ENCODE peak calls at places on chromosomes 4 and X, in six cellular contexts. X is SK-N-SH, V is GM23248, Q is PC-3, N is neural progenitor cell, F is MM.1S. U is an unnamed sample. For H3F3A, the result is how much of the 10 kb centered on the place peaks cover.

GRCh38 chr4:143489116-143489515 is 24.4 kb upstream of the SMARCA5 start:
- DNase-seq in X (no peak), V (peak), Q (no peak), N (no peak), F (no peak), U (no peak)

GRCh38 chrX:53678667-53679066 is 7.9 kb downstream of the HUWE1 start:
- DNase-seq in X (no peak), V (peak), Q (peak), N (peak), F (no peak), U (peak)

GRCh38 chr4:77921701-77922100 is 59.1 kb downstream of the MRPL1 start:
- DNase-seq in X (no peak), V (peak), Q (peak), N (no peak), F (no peak), U (no peak)

GRCh38 chr4:61938250-61938846 is 738.2 kb downstream of the ADGRL3 start:
- DNase-seq in X (peak), V (no peak), Q (no peak), N (no peak), F (no peak), U (peak)

GRCh38 chr4:10403633-10404445 is 53.4 kb downstream of the ZNF518B start:
- DNase-seq in X (peak), V (peak), Q (peak), N (peak), F (peak), U (peak)

GRCh38 chr4:40548256-40548655 is 81.4 kb downstream of the RBM47 start:
- DNase-seq in X (no peak), V (peak), Q (no peak), N (no peak), F (no peak), U (no peak)

GRCh38 chr4:66187175-66187720 is 517.0 kb upstream of the EPHA5 start:
- DNase-seq in X (no peak), V (no peak), Q (no peak), N (no peak), F (no peak), U (no peak)

GRCh38 chrX:119667111-119667928 is 25.6 kb downstream of the SEPTIN6 start:
- DNase-seq in X (peak), V (no peak), Q (no peak), N (no peak), F (no peak), U (no peak)

GRCh38 chrX:29858714-29859113 is 356.6 kb upstream of the MAGEB2 start:
- DNase-seq in X (no peak), V (peak), Q (peak), N (no peak), F (no peak), U (no peak)

GRCh38 chr4:6008092-6008551 is 10.1 kb downstream of the C4orf50 start:
- DNase-seq in X (no peak), V (no peak), Q (no peak), N (peak), F (no peak), U (peak)

GRCh38 chr4:135354876-135355275 is 1153.3 kb upstream of the PABPC4L start:
- DNase-seq in X (no peak), V (no peak), Q (no peak), N (no peak), F (no peak), U (no peak)

GRCh38 chr4:110636231-110636676 is 13.4 kb upstream of the PITX2 start:
- DNase-seq in X (no peak), V (no peak), Q (no peak), N (peak), F (no peak), U (peak)

GRCh38 chrX:5113128-5113527 is 1115.5 kb downstream of the NLGN4X start:
- DNase-seq in X (no peak), V (no peak), Q (peak), N (peak), F (peak), U (peak)

GRCh38 chr4:8765084-8765483 is 106.6 kb downstream of the HMX1 start:
- DNase-seq in X (no peak), V (no peak), Q (no peak), N (no peak), F (no peak), U (no peak)

GRCh38 chrX:105822138-105823091 is at the start of gene NRK:
- DNase-seq in X (peak), V (no peak), Q (no peak), N (peak), F (no peak), U (peak)

GRCh38 chrX:7146703-7147430 is 645 bp upstream of the STS start:
- DNase-seq in X (no peak), V (peak), Q (no peak), N (no peak), F (peak), U (no peak)

GRCh38 chr4:63370997-63371396 is 1038.3 kb downstream of the TECRL start:
- DNase-seq in X (no peak), V (no peak), Q (no peak), N (no peak), F (no peak), U (peak)

GRCh38 chrX:133415276-133416105 is at the start of gene GPC4:
- DNase-seq in X (peak), V (peak), Q (peak), N (peak), F (peak), U (peak)

GRCh38 chr4:139208404-139208945 is 31.5 kb upstream of the ELF2 start:
- DNase-seq in X (no peak), V (peak), Q (no peak), N (no peak), F (peak), U (no peak)

GRCh38 chrX:150845091-150845490 is 53.4 kb downstream of the CD99L2 start:
- DNase-seq in X (no peak), V (no peak), Q (no peak), N (no peak), F (no peak), U (no peak)

GRCh38 chr4:73944061-73944875 is 37.6 kb downstream of the PF4 start:
- DNase-seq in X (peak), V (peak), Q (no peak), N (peak), F (no peak), U (peak)

GRCh38 chr4:174934360-174934759 is 16.2 kb downstream of the ADAM29 start:
- DNase-seq in X (no peak), V (no peak), Q (no peak), N (no peak), F (no peak), U (no peak)

GRCh38 chr4:46931981-46932380 is 22.9 kb upstream of the COX7B2 start:
- DNase-seq in X (no peak), V (peak), Q (peak), N (peak), F (peak), U (peak)

GRCh38 chrX:108070891-108071290 is 20.5 kb downstream of the PSMD10 start:
- DNase-seq in X (no peak), V (peak), Q (peak), N (no peak), F (no peak), U (no peak)

GRCh38 chr4:153259679-153260078 is 55.4 kb downstream of the TRIM2 start:
- DNase-seq in X (no peak), V (no peak), Q (no peak), N (no peak), F (no peak), U (peak)

GRCh38 chr4:94350095-94350494 is 7.5 kb upstream of the HPGDS start:
- DNase-seq in X (no peak), V (no peak), Q (no peak), N (no peak), F (no peak), U (no peak)

GRCh38 chr4:147136308-147136707 is 190.6 kb upstream of the TTC29 start:
- DNase-seq in X (no peak), V (no peak), Q (no peak), N (no peak), F (no peak), U (no peak)

GRCh38 chr4:147780137-147780777 is 48.4 kb downstream of the ARHGAP10 start:
- DNase-seq in X (no peak), V (no peak), Q (no peak), N (no peak), F (peak), U (no peak)

GRCh38 chr4:140049024-140049923 is 104.7 kb downstream of the MAML3 start:
- DNase-seq in X (peak), V (peak), Q (peak), N (peak), F (no peak), U (peak)

GRCh38 chr4:120948382-120948781 is 25.9 kb upstream of the PRDM5 start:
- DNase-seq in X (no peak), V (no peak), Q (peak), N (no peak), F (no peak), U (no peak)

GRCh38 chrX:69387559-69388487 is 116.3 kb upstream of the NALF2 start:
- DNase-seq in X (peak), V (peak), Q (peak), N (peak), F (peak), U (peak)

GRCh38 chr4:93791570-93792195 is 36.9 kb upstream of the ATOH1 start:
- DNase-seq in X (peak), V (peak), Q (peak), N (peak), F (peak), U (peak)

GRCh38 chrX:31012509-31013025 is 59.3 kb downstream of the FTHL17 start:
- DNase-seq in X (no peak), V (no peak), Q (no peak), N (no peak), F (no peak), U (peak)

GRCh38 chrX:110045421-110045820 is 42.5 kb downstream of the TMEM164 start:
- DNase-seq in X (no peak), V (no peak), Q (no peak), N (no peak), F (no peak), U (no peak)

GRCh38 chr4:118173956-118174355 is 139.7 kb downstream of the NDST3 start:
- DNase-seq in X (no peak), V (peak), Q (peak), N (no peak), F (no peak), U (no peak)

GRCh38 chrX:131544218-131544617 is 344 bp downstream of the OR13H1 start:
- DNase-seq in X (no peak), V (no peak), Q (no peak), N (no peak), F (no peak), U (no peak)

DNA sequence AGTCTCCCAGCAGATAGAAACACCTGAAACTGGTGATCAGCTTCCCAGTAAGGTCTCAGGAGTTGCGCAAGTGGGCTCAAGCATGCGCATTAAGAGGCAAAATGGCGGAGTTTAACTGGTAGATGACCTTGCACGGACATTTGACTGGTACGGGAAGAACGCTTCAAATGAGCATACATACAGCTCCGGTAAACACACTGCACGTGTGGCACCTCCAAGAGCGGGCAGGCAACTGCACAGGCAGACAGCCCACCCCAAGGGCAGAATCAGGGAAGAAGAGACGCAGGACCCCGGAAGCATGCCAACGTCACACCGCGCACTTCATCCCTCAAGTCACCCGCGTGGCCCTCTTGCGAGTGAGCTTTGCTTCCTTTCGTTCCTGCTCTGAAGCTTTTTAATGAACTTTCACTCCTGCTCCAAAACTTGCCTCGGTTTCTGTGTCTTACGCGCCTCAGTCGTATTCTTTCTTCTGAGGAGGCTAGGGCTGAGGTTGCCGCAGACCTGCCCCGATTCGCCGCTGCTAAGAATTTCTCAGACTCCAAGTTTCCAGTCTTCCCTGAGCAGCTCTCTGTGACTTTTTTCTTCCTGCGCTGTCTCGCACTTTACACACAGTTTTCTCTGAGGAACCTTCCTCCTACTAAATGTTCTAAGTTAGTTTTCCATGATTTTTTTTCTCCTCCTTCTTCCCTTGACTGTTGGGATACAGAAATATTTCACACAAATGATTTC is 180.7 kb upstream of the ZFP42 start:
- DNase-seq in X (no peak), V (peak), Q (no peak), N (no peak), F (no peak), U (no peak)
- TF ChIP-seq EZH2phosphoT487 in X (no peak), V (no peak), Q (no peak), N (no peak), F (no peak), U (no peak)

GRCh38 chr4:70651864-70652506 is 14.3 kb downstream of the JCHAIN start:
- DNase-seq in X (peak), V (peak), Q (peak), N (peak), F (peak), U (peak)
- H3F3A ChIP-seq in X (under half), V (under half), Q (under half), N (under half), F (half or more), U (under half)

DNA sequence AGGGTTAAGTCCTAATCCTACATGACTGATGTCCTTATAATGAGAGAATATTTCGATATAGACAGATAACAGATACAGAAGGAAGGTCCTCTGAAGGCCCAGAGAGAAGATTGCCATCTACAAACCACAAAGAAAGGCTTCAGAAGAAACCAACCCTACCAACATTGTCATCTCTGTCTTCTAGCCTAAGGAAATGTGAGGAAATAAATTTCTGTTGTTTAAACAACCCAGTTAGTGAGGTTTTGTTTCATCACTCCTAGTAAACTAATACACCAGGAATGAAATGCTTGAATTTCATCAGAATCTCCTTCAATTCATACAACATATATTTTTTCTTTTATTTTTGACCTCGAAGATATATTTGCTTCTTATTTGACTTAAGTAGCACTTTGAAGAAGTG is 1527.8 kb downstream of the STIM2 start:
- DNase-seq in X (no peak), V (peak), Q (no peak), N (no peak), F (no peak), U (no peak)
- H3K27ac ChIP-seq in X (no peak), V (peak), Q (no peak), N (no peak), F (no peak), U (no peak)

DNA sequence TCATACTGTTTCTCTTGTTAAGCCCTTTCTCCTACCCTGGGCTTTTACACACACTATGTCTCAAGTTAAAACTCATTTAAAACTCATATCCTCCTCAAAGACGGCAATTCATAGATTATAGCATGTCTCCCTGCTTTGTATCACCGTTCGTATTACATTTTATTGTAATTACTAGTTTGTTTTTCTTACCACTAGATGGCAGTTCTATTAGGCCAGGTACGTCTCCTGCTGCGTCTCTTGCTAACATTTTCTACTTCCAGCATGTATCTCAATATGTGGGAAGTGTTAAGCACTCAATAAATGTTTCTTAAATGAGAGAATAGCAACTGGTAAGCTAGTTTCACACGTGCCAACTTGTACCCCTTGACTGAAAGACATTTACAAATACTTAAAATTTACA is 450.3 kb upstream of the PCDH7 start:
- DNase-seq in X (no peak), V (no peak), Q (peak), N (no peak), F (no peak), U (peak)
- TF ChIP-seq EZH2phosphoT487 in X (no peak), V (no peak), Q (no peak), N (no peak), F (no peak), U (no peak)

GRCh38 chr4:173334085-173334890 is at the start of gene HMGB2:
- DNase-seq in X (peak), V (peak), Q (peak), N (peak), F (peak), U (peak)
- H3F3A ChIP-seq in X (under half), V (under half), Q (under half), N (under half), F (under half), U (under half)

U was measured in GM23338.